ENCODE peak calls at places on chromosomes 1 and 21, in four cellular contexts. S is astrocyte of the spinal cord, Q is endothelial cell of umbilical vein, P is left lung. E is an unnamed sample.

GRCh38 chr1:203127672-203128611 is at the start of gene ADORA1:
- DNase-seq in S (peak; percentile 37), Q (no peak), P (peak; percentile 86), E (no peak)

GRCh38 chr1:245538671-245539070 is 383.9 kb downstream of the KIF26B start:
- DNase-seq in S (no peak), Q (no peak), P (no peak), E (no peak)

GRCh38 chr1:171595324-171595723 is 26.7 kb upstream of the MYOCOS start:
- DNase-seq in S (peak; percentile 20), Q (no peak), P (no peak), E (no peak)

GRCh38 chr1:218374972-218375371 is 29.8 kb downstream of the TGFB2 start:
- DNase-seq in S (peak; percentile 83), Q (peak; percentile 96), P (no peak), E (no peak)

GRCh38 chr1:50308883-50309282 is 114.4 kb downstream of the DMRTA2 start:
- DNase-seq in S (peak; percentile 40), Q (peak; percentile 24), P (no peak), E (no peak)

GRCh38 chr1:66996018-66996682 is 57.8 kb downstream of the SLC35D1 start:
- DNase-seq in S (peak; percentile 79), Q (peak; percentile 83), P (no peak), E (peak; percentile 46)

GRCh38 chr1:115400891-115401290 is 62.8 kb upstream of the NGF start:
- DNase-seq in S (no peak), Q (no peak), P (no peak), E (no peak)

GRCh38 chr21:44304846-44305245 is 5.0 kb downstream of the PFKL start:
- DNase-seq in S (peak; percentile 31), Q (peak; percentile 53), P (no peak), E (no peak)

GRCh38 chr1:218330043-218330623 is 15.0 kb upstream of the TGFB2 start:
- DNase-seq in S (peak; percentile 57), Q (peak; percentile 64), P (no peak), E (no peak)

GRCh38 chr1:87196110-87196509 is 132.6 kb upstream of the LMO4 start:
- DNase-seq in S (no peak), Q (no peak), P (no peak), E (no peak)

GRCh38 chr1:109498161-109498801 is 4.4 kb downstream of the CYB561D1 start:
- DNase-seq in S (peak; percentile 19), Q (peak; percentile 48), P (no peak), E (no peak)

GRCh38 chr1:218494449-218494852 is 149.3 kb downstream of the TGFB2 start:
- DNase-seq in S (peak; percentile 33), Q (no peak), P (no peak), E (no peak)

GRCh38 chr21:46160563-46161179 is 5.3 kb upstream of the FTCD start:
- DNase-seq in S (no peak), Q (no peak), P (peak; percentile 55), E (no peak)

GRCh38 chr1:7475691-7476090 is 295.4 kb upstream of the VAMP3 start:
- DNase-seq in S (no peak), Q (no peak), P (peak; percentile 67), E (no peak)

GRCh38 chr1:180482425-180483275 is 19.7 kb downstream of the ACBD6 start:
- DNase-seq in S (peak; percentile 73), Q (peak; percentile 71), P (no peak), E (no peak)

GRCh38 chr21:36540700-36541099 is 60.8 kb upstream of the CLDN14 start:
- DNase-seq in S (no peak), Q (no peak), P (no peak), E (no peak)

GRCh38 chr1:45979074-45979777 is 153.2 kb downstream of the PIK3R3 start:
- DNase-seq in S (peak; percentile 29), Q (peak; percentile 69), P (no peak), E (no peak)

GRCh38 chr1:5989286-5989605 is 3.0 kb downstream of the NPHP4 start:
- DNase-seq in S (no peak), Q (no peak), P (no peak), E (no peak)

GRCh38 chr1:38964140-38964548 is 22.5 kb upstream of the RHBDL2 start:
- DNase-seq in S (no peak), Q (no peak), P (no peak), E (no peak)

GRCh38 chr1:110594466-110595076 is 11.6 kb downstream of the KCNA2 start:
- DNase-seq in S (no peak), Q (no peak), P (no peak), E (no peak)

GRCh38 chr1:217630711-217631591 is at the start of the genes GPATCH2 and SPATA17:
- DNase-seq in S (peak; percentile 93), Q (peak; percentile 90), P (peak; percentile 83), E (peak; percentile 78)

DNA sequence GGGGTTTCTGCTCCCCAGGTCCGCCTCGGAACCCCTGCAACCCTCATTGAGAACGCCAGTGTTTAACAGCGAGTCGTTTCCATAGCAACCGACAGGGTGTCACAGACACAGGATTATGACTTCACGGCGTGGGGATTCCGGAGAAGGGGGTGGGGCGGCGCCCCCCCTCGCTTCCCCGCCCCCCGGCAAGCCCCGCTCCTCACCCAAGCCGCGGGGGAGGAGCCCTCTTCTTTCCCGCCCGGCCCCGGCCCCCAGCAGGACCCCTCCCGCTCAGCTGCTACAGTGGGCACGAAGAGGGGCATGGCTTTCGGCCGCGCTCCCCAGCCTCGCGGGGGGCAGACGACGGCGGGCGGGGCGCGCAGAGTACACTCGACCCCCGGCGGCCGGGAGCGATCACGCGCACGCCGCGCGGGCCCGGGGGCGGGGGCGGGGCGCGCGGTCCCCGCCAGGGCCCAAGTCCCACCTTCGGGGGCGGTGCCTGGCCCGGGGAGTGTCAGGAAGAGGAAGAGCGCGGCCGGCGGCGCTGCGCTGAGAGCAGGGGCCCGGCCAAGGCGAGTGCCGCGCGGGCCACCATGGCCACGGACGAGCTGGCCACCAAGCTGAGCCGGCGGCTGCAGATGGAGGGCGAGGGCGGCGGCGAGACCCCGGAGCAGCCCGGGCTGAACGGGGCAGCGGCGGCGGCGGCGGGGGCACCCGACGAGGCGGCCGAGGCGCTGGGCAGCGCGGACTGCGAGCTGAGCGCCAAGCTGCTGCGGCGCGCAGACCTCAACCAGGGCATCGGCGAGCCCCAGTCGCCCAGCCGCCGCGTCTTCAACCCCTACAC is at the start of gene EFHD2:
- DNase-seq in S (peak; percentile 65), Q (peak; percentile 73), P (peak; percentile 98), E (peak; percentile 96)
- TF ChIP-seq CTCF in S (no peak), Q (no peak), P (no peak), E (no peak)

DNA sequence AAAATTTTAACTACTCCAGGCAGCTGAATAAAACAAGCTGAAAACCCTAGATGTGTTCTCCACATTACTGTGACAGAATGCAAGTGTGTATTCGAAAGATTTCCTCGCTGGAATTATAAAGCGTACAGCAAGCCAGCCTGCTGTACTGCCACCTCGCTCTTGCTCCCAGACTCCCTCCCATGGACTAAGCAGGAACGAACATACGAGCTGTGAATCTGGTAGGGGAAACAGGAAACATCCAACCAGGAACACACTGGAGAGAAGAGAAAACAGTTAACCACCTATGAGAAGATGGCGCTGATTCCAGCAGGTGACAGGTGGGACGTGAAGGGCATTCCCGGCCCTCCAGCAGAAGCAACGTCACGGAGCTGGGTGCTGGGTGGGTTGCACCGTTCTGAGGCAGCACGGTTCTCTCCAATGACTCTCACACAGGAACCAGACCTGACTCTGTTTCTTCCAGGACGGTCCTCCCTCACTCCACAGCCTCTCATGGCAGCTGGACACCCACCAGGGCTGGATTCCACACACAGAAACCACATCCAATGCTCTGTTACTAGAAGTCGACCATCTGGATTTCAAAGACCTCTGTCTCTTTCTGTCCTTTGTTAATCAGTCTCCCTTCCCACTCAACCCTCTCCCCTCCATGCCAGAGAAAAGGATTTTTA is 219.2 kb downstream of the RERE start:
- DNase-seq in S (peak; percentile 46), Q (peak; percentile 76), P (no peak), E (no peak)
- TF ChIP-seq CTCF in S (peak; percentile 59), Q (peak; percentile 52), P (peak; percentile 30), E (no peak)

GRCh38 chr1:56806804-56807203 is 12.4 kb downstream of the FYB2 start:
- DNase-seq in S (no peak), Q (no peak), P (no peak), E (no peak)

GRCh38 chr1:56808385-56808784 is 10.8 kb downstream of the FYB2 start:
- DNase-seq in S (no peak), Q (no peak), P (no peak), E (no peak)

GRCh38 chr1:56799605-56800398 is 19.4 kb downstream of the FYB2 start:
- DNase-seq in S (peak; percentile 42), Q (no peak), P (no peak), E (no peak)

GRCh38 chr1:56798053-56798471 is 21.1 kb downstream of the FYB2 start:
- DNase-seq in S (peak; percentile 51), Q (no peak), P (no peak), E (no peak)

DNA sequence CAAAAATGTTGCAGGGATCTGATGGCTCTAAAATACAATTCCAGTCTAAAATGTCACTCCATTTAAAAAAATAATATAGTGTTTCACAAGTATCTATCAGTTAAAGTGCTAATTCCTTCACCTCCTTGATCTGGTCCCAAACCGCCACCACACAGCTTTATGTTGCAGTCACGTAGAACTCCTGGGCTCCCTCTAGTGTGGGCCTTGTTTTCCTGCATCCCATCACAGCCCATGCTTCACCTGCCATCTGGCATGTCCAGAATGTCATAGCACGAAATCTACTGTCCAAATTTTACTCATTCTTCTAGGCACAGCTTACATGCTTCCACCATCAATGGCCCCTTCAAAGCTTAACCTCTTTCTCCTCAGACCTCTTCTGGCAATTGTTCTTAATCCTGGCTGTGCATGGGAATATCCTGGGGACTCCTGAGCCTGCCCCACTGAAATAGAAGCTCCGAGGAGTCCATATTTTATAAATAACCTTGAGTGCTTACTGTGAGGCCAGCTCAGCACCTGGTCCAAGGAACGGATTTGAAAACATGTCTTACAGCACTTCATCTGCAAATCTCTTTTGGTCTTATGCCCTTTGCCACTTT is 15.5 kb downstream of the FYB2 start:
- DNase-seq in S (no peak), Q (peak; percentile 28), P (no peak), E (no peak)
- TF ChIP-seq CTCF in S (peak; percentile 71), Q (peak; percentile 63), P (peak; percentile 28), E (no peak)

GRCh38 chr21:34362136-34362444 is 1.7 kb upstream of the KCNE2 start:
- DNase-seq in S (no peak), Q (no peak), P (no peak), E (no peak)
- TF ChIP-seq CTCF in S (no peak), Q (no peak), P (no peak), E (peak; percentile 45)

DNA sequence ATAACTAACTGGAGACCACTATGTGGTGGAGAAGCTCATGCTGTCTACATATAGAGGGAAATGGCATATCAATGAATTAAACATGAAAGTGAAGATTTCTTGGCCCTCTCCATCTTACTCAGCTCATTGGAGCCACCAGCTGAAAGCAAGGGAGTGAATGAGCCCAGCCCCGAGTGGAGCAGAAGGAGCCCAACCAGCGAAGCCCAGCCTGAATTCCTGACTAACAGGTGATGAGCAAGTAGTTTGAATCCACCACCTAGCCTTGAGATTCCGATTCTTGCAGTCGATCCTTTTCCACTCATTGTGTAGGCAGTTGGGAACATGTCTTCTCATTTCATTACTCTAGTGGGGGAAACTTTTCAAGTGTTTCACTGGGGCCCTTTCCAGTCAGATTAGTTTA is 18.6 kb upstream of the ST6GALNAC3 start:
- DNase-seq in S (no peak), Q (no peak), P (no peak), E (no peak)
- TF ChIP-seq CTCF in S (no peak), Q (no peak), P (no peak), E (no peak)

DNA sequence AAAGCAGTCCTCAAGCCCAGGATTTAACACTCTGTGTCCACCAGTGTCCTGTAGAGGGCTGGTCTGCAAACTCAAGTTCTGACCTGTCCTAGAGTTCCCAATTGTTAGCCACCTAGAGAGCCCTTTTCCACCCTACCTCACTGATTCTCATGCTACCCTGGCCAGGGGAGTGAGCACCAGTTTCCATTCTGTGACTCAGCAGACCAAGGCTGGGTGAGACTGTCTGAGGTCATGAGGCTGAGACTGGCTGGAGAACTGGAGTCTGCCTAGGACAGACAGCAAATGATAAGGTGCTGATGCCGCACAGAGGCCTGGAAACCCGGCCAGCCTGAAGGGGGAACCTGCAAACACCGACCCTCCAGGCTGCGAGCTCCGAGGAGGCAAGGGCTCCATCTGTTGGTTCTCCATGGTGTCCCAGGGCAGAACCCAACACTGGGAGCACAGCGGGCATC is 13.7 kb downstream of the GLIS1 start:
- DNase-seq in S (peak; percentile 67), Q (no peak), P (no peak), E (no peak)
- TF ChIP-seq CTCF in S (peak; percentile 41), Q (no peak), P (no peak), E (no peak)